ENCODE peak calls at places on chromosomes 6 and 20, in five cellular contexts. U is MCF 10A; H is H4; K is hepatocyte; Z is activated CD4-positive, alpha-beta T cell treated with anti-CD3 and anti-CD28 coated beads for 48 hours. T is an unnamed sample.

GRCh38 chr6:27517928-27518787 is 45.3 kb upstream of the ZNF184 start:
- DNase-seq in Z (no peak), K (no peak), H (no peak), U (peak; percentile 43), T (peak; percentile 54)

GRCh38 chr6:102154176-102154575 is 760.7 kb downstream of the GRIK2 start:
- DNase-seq in U (peak; percentile 20), K (no peak), H (no peak), Z (no peak), T (no peak)

GRCh38 chr6:159970659-159971063 is 1.8 kb downstream of the IGF2R start:
- DNase-seq in Z (no peak), U (no peak), K (no peak), H (no peak), T (no peak)

GRCh38 chr6:11495565-11496145 is 41.9 kb upstream of the TMEM170B start:
- DNase-seq in H (no peak), Z (no peak), K (no peak), U (no peak), T (no peak)

GRCh38 chr6:130796313-130796905 is 30.8 kb upstream of the SMLR1 start:
- DNase-seq in K (no peak), U (peak; percentile 88), H (peak; percentile 18), Z (no peak), T (peak; percentile 84)

GRCh38 chr6:43901330-43902230 is 131.6 kb downstream of the VEGFA start:
- DNase-seq in Z (no peak), H (no peak), U (no peak), K (no peak), T (no peak)

GRCh38 chr6:14984454-14984853 is 261.4 kb upstream of the JARID2 start:
- DNase-seq in K (peak; percentile 76), Z (no peak), U (peak; percentile 27), H (peak; percentile 50), T (peak; percentile 81)

GRCh38 chr6:88480822-88481221 is 314.7 kb upstream of the CNR1 start:
- DNase-seq in U (no peak), H (no peak), Z (no peak), K (no peak), T (no peak)

GRCh38 chr20:62602550-62602949 is 39.8 kb upstream of the SLCO4A1 start:
- DNase-seq in U (peak; percentile 95), H (peak; percentile 75), K (no peak), Z (peak; percentile 41), T (no peak)

GRCh38 chr6:136889271-136890193 is 32.6 kb upstream of the SLC35D3 start:
- DNase-seq in H (no peak), K (no peak), U (no peak), Z (no peak), T (no peak)

GRCh38 chr20:43457640-43458421 is at the start of gene SRSF6:
- DNase-seq in K (peak; percentile 98), H (peak; percentile 83), U (peak; percentile 93), Z (peak; percentile 95), T (peak; percentile 98)

GRCh38 chr6:160215232-160215631 is 43.4 kb downstream of the SLC22A2 start:
- DNase-seq in Z (no peak), H (no peak), K (no peak), U (peak; percentile 32), T (no peak)

GRCh38 chr6:169190144-169190584 is 63.5 kb downstream of the THBS2 start:
- DNase-seq in Z (no peak), H (no peak), U (peak; percentile 60), K (no peak), T (peak; percentile 55)

GRCh38 chr6:10271982-10272381 is 142.9 kb downstream of the TFAP2A start:
- DNase-seq in H (no peak), K (no peak), U (no peak), Z (no peak), T (no peak)

GRCh38 chr6:158645064-158646022 is 800 bp upstream of the DYNLT1 start:
- DNase-seq in Z (peak; percentile 57), H (no peak), K (no peak), U (no peak), T (no peak)

GRCh38 chr6:93389192-93389591 is 30.2 kb downstream of the EPHA7 start:
- DNase-seq in Z (no peak), H (no peak), U (no peak), K (no peak), T (no peak)

GRCh38 chr6:112357801-112358200 is 10.7 kb downstream of the RFPL4B start:
- DNase-seq in K (no peak), H (no peak), U (peak; percentile 3), Z (no peak), T (no peak)

GRCh38 chr6:7172605-7173185 is 64.9 kb downstream of the RREB1 start:
- DNase-seq in K (no peak), Z (no peak), H (no peak), U (no peak), T (no peak)

GRCh38 chr20:58069796-58070663 is 158.4 kb downstream of the ANKRD60 start:
- DNase-seq in Z (no peak), U (no peak), K (no peak), H (no peak), T (no peak)

GRCh38 chr6:170130771-170131241 is 160.1 kb downstream of the DLL1 start:
- DNase-seq in U (no peak), H (no peak), Z (no peak), K (no peak), T (no peak)

GRCh38 chr6:99241905-99242534 is 107.5 kb downstream of the FAXC start:
- DNase-seq in U (peak; percentile 42), K (peak; percentile 51), H (peak; percentile 5), Z (peak; percentile 6), T (peak; percentile 8)

GRCh38 chr20:46304852-46305251 is 3.4 kb downstream of the CDH22 start:
- DNase-seq in U (no peak), H (no peak), K (no peak), Z (no peak), T (no peak)

GRCh38 chr20:25541676-25542075 is 43.7 kb downstream of the NINL start:
- DNase-seq in Z (no peak), K (no peak), H (no peak), U (peak; percentile 44), T (no peak)

GRCh38 chr6:2019051-2019450 is 226.4 kb downstream of the GMDS start:
- DNase-seq in H (no peak), K (no peak), Z (no peak), U (no peak), T (no peak)

GRCh38 chr6:22444335-22444734 is 125.0 kb upstream of the HDGFL1 start:
- DNase-seq in U (no peak), Z (no peak), K (peak; percentile 24), H (peak; percentile 18), T (peak; percentile 14)

GRCh38 chr6:168301648-168302398 is 17.8 kb downstream of the DACT2 start:
- DNase-seq in Z (no peak), K (peak; percentile 77), H (no peak), U (no peak), T (no peak)

GRCh38 chr20:33280775-33281174 is 2.2 kb upstream of the BPIFB1 start:
- DNase-seq in U (no peak), H (no peak), K (no peak), Z (no peak), T (no peak)

T was measured in SJCRH30.